ENCODE peak calls at places on chromosomes 11 and 22, in six cellular contexts. U is epithelial cell of esophagus, W is uterus, A is posterior vena cava, J is HuH-7.5, L is AG04450. V is an unnamed sample.

GRCh38 chr11:57071829-57072228 is 83.1 kb downstream of the OR5AK2 start:
- DNase-seq in U (peak; percentile 78), W (no peak), A (no peak), J (no peak), L (no peak), V (no peak)

GRCh38 chr11:101129203-101129943 is at the start of gene PGR:
- DNase-seq in U (no peak), W (peak; percentile 81), A (peak; percentile 76), J (no peak), L (no peak), V (no peak)

GRCh38 chr11:66470015-66470414 is 3.3 kb downstream of the PELI3 start:
- DNase-seq in U (no peak), W (no peak), A (no peak), J (no peak), L (no peak), V (no peak)

GRCh38 chr11:122656631-122657101 is 1.1 kb downstream of the UBASH3B start:
- DNase-seq in U (peak; percentile 24), W (no peak), A (peak; percentile 83), J (peak; percentile 28), L (no peak), V (no peak)

GRCh38 chr11:72848846-72849466 is 34.7 kb downstream of the ATG16L2 start:
- DNase-seq in U (peak; percentile 70), W (no peak), A (no peak), J (peak; percentile 32), L (no peak), V (no peak)

GRCh38 chr11:44521148-44521547 is 44.3 kb upstream of the CD82 start:
- DNase-seq in U (no peak), W (no peak), A (no peak), J (no peak), L (no peak), V (no peak)

GRCh38 chr11:2140411-2141400 is 1.5 kb upstream of the IGF2 start:
- DNase-seq in U (no peak), W (no peak), A (no peak), J (no peak), L (no peak), V (no peak)

GRCh38 chr11:13349046-13349445 is 71.5 kb downstream of the BMAL1 start:
- DNase-seq in U (no peak), W (no peak), A (no peak), J (no peak), L (no peak), V (no peak)

GRCh38 chr11:111954154-111954553 is 17.0 kb downstream of the DIXDC1 start:
- DNase-seq in U (no peak), W (no peak), A (no peak), J (no peak), L (no peak), V (no peak)

GRCh38 chr22:17969732-17970131 is 54.6 kb downstream of the MICAL3 start:
- DNase-seq in U (peak; percentile 78), W (peak; percentile 31), A (no peak), J (no peak), L (peak; percentile 94), V (peak; percentile 86)

GRCh38 chr11:83011333-83012167 is 60.1 kb downstream of the RAB30 start:
- DNase-seq in U (no peak), W (no peak), A (no peak), J (no peak), L (no peak), V (no peak)

GRCh38 chr22:38353142-38353629 is 36.0 kb upstream of the CSNK1E start:
- DNase-seq in U (peak; percentile 61), W (peak; percentile 79), A (peak; percentile 89), J (peak; percentile 61), L (no peak), V (no peak)

GRCh38 chr11:47711816-47712215 is 3.4 kb downstream of the AGBL2 start:
- DNase-seq in U (no peak), W (no peak), A (no peak), J (no peak), L (no peak), V (no peak)

GRCh38 chr11:67632175-67632981 is 2.6 kb upstream of the NUDT8 start:
- DNase-seq in U (no peak), W (peak; percentile 18), A (peak; percentile 62), J (peak; percentile 89), L (no peak), V (no peak)

GRCh38 chr11:16785520-16786128 is 47.2 kb downstream of the C11orf58 start:
- DNase-seq in U (peak; percentile 81), W (peak; percentile 54), A (peak; percentile 83), J (peak; percentile 79), L (peak; percentile 59), V (peak; percentile 62)

GRCh38 chr11:87712802-87713202 is 462.4 kb downstream of the RAB38 start:
- DNase-seq in U (no peak), W (no peak), A (no peak), J (no peak), L (no peak), V (no peak)

GRCh38 chr22:46514592-46515207 is 22.7 kb downstream of the CELSR1 start:
- DNase-seq in U (peak; percentile 99), W (no peak), A (no peak), J (no peak), L (no peak), V (no peak)